ENCODE peak calls at places on chromosomes 11 and 22, in nine cellular contexts. S, B, A, V, F, M, N, W and I are unnamed samples.

GRCh38 chr11:111069076-111069475 is 176.4 kb upstream of the POU2AF2 start:
- DNase-seq in S (no peak), B (no peak), A (peak), V (no peak), F (no peak), M (peak), N (no peak), W (peak), I (no peak)

GRCh38 chr11:130536106-130537040 is 87.9 kb downstream of the ADAMTS15 start:
- DNase-seq in S (no peak), B (no peak), A (no peak), V (no peak), F (no peak), M (no peak), N (no peak), W (no peak), I (no peak)

GRCh38 chr11:64764753-64765152 is 5.0 kb upstream of the PYGM start:
- DNase-seq in S (no peak), B (no peak), A (no peak), V (peak), F (no peak), M (no peak), N (no peak), W (no peak), I (no peak)

GRCh38 chr11:235180-235997 is 753 bp downstream of the SIRT3 start:
- DNase-seq in S (no peak), B (peak), A (no peak), V (no peak), F (no peak), M (no peak), N (no peak), W (no peak), I (no peak)

GRCh38 chr22:28497188-28497587 is 182.5 kb downstream of the TTC28 start:
- DNase-seq in S (no peak), B (no peak), A (no peak), V (no peak), F (no peak), M (no peak), N (no peak), W (no peak), I (no peak)

GRCh38 chr11:10528121-10528520 is 12.9 kb downstream of the RNF141 start:
- DNase-seq in S (no peak), B (no peak), A (no peak), V (no peak), F (no peak), M (no peak), N (no peak), W (no peak), I (no peak)

GRCh38 chr11:122180435-122180834 is 64.4 kb upstream of the BLID start:
- DNase-seq in S (no peak), B (no peak), A (peak), V (no peak), F (no peak), M (peak), N (no peak), W (no peak), I (no peak)

GRCh38 chr11:100808904-100809491 is 121.9 kb downstream of the ARHGAP42 start:
- DNase-seq in S (no peak), B (no peak), A (peak), V (no peak), F (no peak), M (no peak), N (no peak), W (peak), I (no peak)

GRCh38 chr22:26479792-26480610 is 3.6 kb downstream of the HPS4 start:
- DNase-seq in S (no peak), B (no peak), A (no peak), V (no peak), F (no peak), M (no peak), N (no peak), W (no peak), I (no peak)

GRCh38 chr22:42856865-42857704 is at the start of gene ARFGAP3:
- DNase-seq in S (peak), B (peak), A (peak), V (peak), F (peak), M (peak), N (peak), W (peak), I (peak)

GRCh38 chr11:32090774-32091370 is at the start of gene RCN1:
- DNase-seq in S (peak), B (peak), A (peak), V (peak), F (peak), M (peak), N (no peak), W (peak), I (peak)

GRCh38 chr11:81000334-81001100 is 1559.7 kb upstream of the TENM4 start:
- DNase-seq in S (no peak), B (no peak), A (no peak), V (no peak), F (no peak), M (no peak), N (no peak), W (no peak), I (no peak)

GRCh38 chr22:28887725-28888459 is 4.5 kb downstream of the ZNRF3 start:
- DNase-seq in S (no peak), B (no peak), A (no peak), V (no peak), F (no peak), M (no peak), N (no peak), W (no peak), I (no peak)

GRCh38 chr11:134975866-134976265 is 563.8 kb upstream of the B3GAT1 start:
- DNase-seq in S (no peak), B (no peak), A (no peak), V (no peak), F (no peak), M (no peak), N (no peak), W (no peak), I (no peak)

GRCh38 chr22:49008682-49009235 is 818.9 kb downstream of the BRD1 start:
- DNase-seq in S (no peak), B (no peak), A (no peak), V (peak), F (no peak), M (no peak), N (no peak), W (no peak), I (no peak)

GRCh38 chr22:47836957-47837356 is 1074.5 kb downstream of the TBC1D22A start:
- DNase-seq in S (no peak), B (no peak), A (peak), V (no peak), F (no peak), M (peak), N (no peak), W (no peak), I (no peak)

GRCh38 chr11:94519478-94520084 is 7.3 kb downstream of the C11orf97 start:
- DNase-seq in S (peak), B (peak), A (no peak), V (no peak), F (peak), M (no peak), N (no peak), W (peak), I (no peak)

GRCh38 chr11:101987370-101987769 is 59.9 kb upstream of the CFAP300 start:
- DNase-seq in S (no peak), B (no peak), A (no peak), V (no peak), F (no peak), M (no peak), N (no peak), W (peak), I (no peak)

GRCh38 chr22:20384865-20385264 is 9.1 kb upstream of the ZNF74 start:
- DNase-seq in S (no peak), B (no peak), A (no peak), V (no peak), F (no peak), M (no peak), N (no peak), W (no peak), I (no peak)

GRCh38 chr11:17496406-17496805 is 19.8 kb upstream of the ABCC8 start:
- DNase-seq in S (no peak), B (no peak), A (no peak), V (no peak), F (no peak), M (no peak), N (no peak), W (no peak), I (no peak)

GRCh38 chr11:134480129-134480652 is 68.1 kb upstream of the B3GAT1 start:
- DNase-seq in S (no peak), B (no peak), A (no peak), V (no peak), F (no peak), M (no peak), N (no peak), W (no peak), I (no peak)

GRCh38 chr22:24496661-24497060 is 1.5 kb downstream of the UPB1 start:
- DNase-seq in S (peak), B (no peak), A (no peak), V (no peak), F (no peak), M (no peak), N (no peak), W (no peak), I (no peak)

GRCh38 chr11:116357769-116358544 is 414.8 kb downstream of the BUD13 start:
- DNase-seq in S (no peak), B (no peak), A (peak), V (no peak), F (no peak), M (no peak), N (no peak), W (peak), I (no peak)

GRCh38 chr22:36435516-36436415 is 45.7 kb downstream of the TXN2 start:
- DNase-seq in S (no peak), B (peak), A (peak), V (no peak), F (no peak), M (no peak), N (peak), W (peak), I (no peak)

GRCh38 chr22:21073023-21073422 is 27.3 kb downstream of the LRRC74B start:
- DNase-seq in S (no peak), B (no peak), A (no peak), V (no peak), F (no peak), M (no peak), N (no peak), W (no peak), I (no peak)